ENCODE peak calls at places on chromosomes 11 and 22, in nine cellular contexts. R, C, Y, Z, P, Q, O, S and J are unnamed samples.
A peak's percentile ranks its signal among the peaks of the same experiment; 100 is the strongest.

GRCh38 chr22:26658671-26659478 is 1.5 kb downstream of the MIAT start:
- DNase-seq in P (peak; percentile 89), Q (peak; percentile 54), C (peak; percentile 87), O (peak; percentile 89), Y (peak; percentile 85), R (peak; percentile 97), Z (peak; percentile 68), S (peak; percentile 79), J (peak; percentile 96)

GRCh38 chr11:94786264-94787126 is 18.3 kb downstream of the AMOTL1 start:
- DNase-seq in R (peak; percentile 59), Y (no peak), Z (no peak), S (no peak), C (peak; percentile 74), Q (no peak), O (peak; percentile 73), P (peak; percentile 71), J (peak; percentile 69)

GRCh38 chr11:93984205-93984586 is 37.0 kb upstream of the HEPHL1 start:
- DNase-seq in Z (no peak), R (peak; percentile 2), Y (no peak), Q (no peak), S (no peak), P (no peak), O (no peak), C (no peak), J (peak; percentile 63)

GRCh38 chr11:44973634-44974401 is 23.1 kb upstream of the TP53I11 start:
- DNase-seq in P (no peak), Z (no peak), S (no peak), R (no peak), Q (no peak), C (no peak), Y (no peak), O (no peak), J (no peak)

GRCh38 chr22:31230871-31231621 is 18.9 kb downstream of the LIMK2 start:
- DNase-seq in Q (peak; percentile 70), C (peak; percentile 78), O (peak; percentile 36), R (peak; percentile 74), Z (peak; percentile 69), P (peak; percentile 68), Y (no peak), S (no peak), J (peak; percentile 61)

GRCh38 chr11:117883063-117883462 is 6.6 kb upstream of the FXYD6 start:
- DNase-seq in Z (no peak), P (no peak), C (no peak), Y (no peak), S (no peak), Q (no peak), O (no peak), R (no peak), J (no peak)

GRCh38 chr22:32625985-32626384 is 151.4 kb downstream of the FBXO7 start:
- DNase-seq in S (no peak), O (no peak), Y (no peak), Z (no peak), R (no peak), P (no peak), Q (no peak), C (peak; percentile 74), J (no peak)

GRCh38 chr11:107609384-107610218 is 18.7 kb downstream of the ELMOD1 start:
- DNase-seq in R (no peak), Y (no peak), S (no peak), P (no peak), Q (no peak), Z (no peak), C (no peak), O (no peak), J (no peak)

GRCh38 chr11:20162824-20163777 is 2.8 kb upstream of the DBX1 start:
- DNase-seq in Q (no peak), R (peak; percentile 18), S (no peak), P (peak; percentile 23), Y (peak; percentile 79), C (peak; percentile 37), O (no peak), Z (no peak), J (peak; percentile 36)

GRCh38 chr11:67120881-67121710 is 2.0 kb downstream of the KDM2A start:
- DNase-seq in R (peak; percentile 45), Q (peak; percentile 55), Y (no peak), P (peak; percentile 42), Z (peak; percentile 53), S (no peak), O (peak; percentile 50), C (peak; percentile 58), J (peak; percentile 58)

DNA sequence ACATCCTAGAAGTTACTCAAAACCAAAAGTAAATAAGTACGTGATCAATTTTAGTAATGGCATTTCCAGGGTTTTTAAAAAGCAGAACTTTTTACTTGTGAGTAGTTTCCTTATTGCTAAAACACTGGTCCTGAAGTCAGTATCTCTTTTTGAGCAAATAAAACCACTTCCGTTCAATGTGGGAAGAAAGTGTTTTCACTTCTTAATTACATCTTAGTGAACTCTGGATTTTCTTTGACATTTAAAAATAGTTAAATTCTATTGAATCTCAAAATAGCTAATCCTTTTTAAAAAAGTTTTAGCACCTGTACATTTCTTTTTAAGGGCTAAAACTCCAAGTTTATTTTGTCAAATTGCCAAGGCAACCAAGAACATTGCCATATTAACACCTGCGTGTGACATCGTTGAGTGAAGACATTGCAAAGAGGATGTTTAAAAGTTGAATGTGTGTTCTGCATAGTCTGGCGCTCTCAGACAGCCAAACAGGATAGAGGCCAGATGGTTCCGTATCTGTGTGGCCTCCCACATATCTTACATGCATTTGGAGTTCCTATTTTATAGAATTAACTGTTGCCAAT is 17.2 kb upstream of the OR5B21 start:
- DNase-seq in C (peak; percentile 4), P (no peak), O (no peak), Z (no peak), S (no peak), R (no peak), Q (no peak), Y (no peak), J (no peak)
- H3K4me3 ChIP-seq in C (no peak overlapping the region), P (no peak overlapping the region), O (no peak overlapping the region), Z (no peak overlapping the region), S (no peak overlapping the region), R (no peak overlapping the region), Q (no peak overlapping the region), Y (no peak overlapping the region), J (no peak overlapping the region)

DNA sequence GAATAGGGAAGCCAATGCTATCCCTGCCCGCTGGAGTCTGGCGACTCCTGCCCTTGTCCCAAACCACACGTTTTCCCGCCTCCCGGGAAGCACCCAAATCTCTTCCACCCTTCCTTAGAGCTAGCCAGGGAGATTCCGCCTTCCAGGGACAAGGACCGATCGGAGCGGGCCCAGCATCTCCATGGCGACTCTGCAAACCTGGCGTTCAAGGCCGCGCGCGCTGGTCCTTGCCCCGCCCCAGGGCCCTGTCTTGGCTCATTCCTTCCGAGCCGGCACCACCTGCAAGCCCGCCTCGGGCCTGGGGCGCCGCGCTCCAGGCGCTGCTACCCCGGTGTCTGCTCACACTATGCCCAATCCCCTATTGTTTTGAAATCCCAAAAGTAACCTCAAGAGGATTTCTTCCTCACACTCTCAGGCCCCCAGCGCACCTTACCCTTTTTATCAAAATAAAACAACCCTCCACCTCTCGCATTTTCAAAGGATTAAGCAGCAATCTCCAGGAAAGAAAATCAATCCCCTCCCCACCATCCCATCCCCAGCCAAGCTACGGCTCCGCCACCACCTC is 994 bp downstream of the SLC1A2 start:
- DNase-seq in Z (no peak), P (no peak), Q (no peak), Y (peak; percentile 72), S (no peak), R (no peak), O (no peak), C (no peak), J (no peak)
- H3K4me3 ChIP-seq in Z (peak overlapping the region; percentile 37), P (no peak overlapping the region), Q (no peak overlapping the region), Y (peak overlapping the region; percentile 94), S (no peak overlapping the region), R (peak overlapping the region; percentile 48), O (peak overlapping the region; percentile 30), C (peak overlapping the region; percentile 7), J (no peak overlapping the region)

GRCh38 chr11:11025087-11025486 is 167.2 kb upstream of the ZBED5 start:
- DNase-seq in O (no peak), Y (no peak), Q (no peak), Z (no peak), S (no peak), P (peak; percentile 42), C (peak; percentile 47), R (peak; percentile 75), J (peak; percentile 83)

GRCh38 chr11:11020219-11020726 is 162.4 kb upstream of the ZBED5 start:
- DNase-seq in S (no peak), O (no peak), Q (no peak), R (no peak), P (no peak), Z (no peak), Y (no peak), C (no peak), J (no peak)

GRCh38 chr11:11020747-11021149 is 162.9 kb upstream of the ZBED5 start:
- DNase-seq in S (no peak), R (peak; percentile 26), Q (no peak), Z (no peak), C (peak; percentile 10), O (no peak), P (no peak), Y (no peak), J (peak; percentile 45)

GRCh38 chr11:11027271-11027670 is 169.4 kb upstream of the ZBED5 start:
- DNase-seq in C (peak; percentile 68), O (no peak), Q (no peak), R (peak; percentile 85), Y (no peak), S (no peak), Z (no peak), P (peak; percentile 61), J (peak; percentile 89)

GRCh38 chr11:11022126-11022730 is 164.4 kb upstream of the ZBED5 start:
- DNase-seq in Z (no peak), Q (peak; percentile 26), C (peak; percentile 52), Y (no peak), R (peak; percentile 24), S (no peak), O (peak; percentile 21), P (peak; percentile 29), J (peak; percentile 47)
- H3K4me3 ChIP-seq in Z (no peak overlapping the region), Q (no peak overlapping the region), C (no peak overlapping the region), Y (no peak overlapping the region), R (no peak overlapping the region), S (no peak overlapping the region), O (no peak overlapping the region), P (no peak overlapping the region), J (no peak overlapping the region)

GRCh38 chr11:61829806-61830205 is 1.7 kb downstream of the FADS2 start:
- DNase-seq in O (no peak), P (no peak), C (no peak), Z (no peak), Y (no peak), Q (no peak), S (no peak), R (no peak), J (no peak)
- H3K4me3 ChIP-seq in O (peak overlapping the region; percentile 96), P (peak overlapping the region; percentile 83), C (peak overlapping the region; percentile 83), Z (no peak overlapping the region), Y (peak overlapping the region; percentile 84), Q (no peak overlapping the region), S (no peak overlapping the region), R (no peak overlapping the region), J (peak overlapping the region; percentile 96)

DNA sequence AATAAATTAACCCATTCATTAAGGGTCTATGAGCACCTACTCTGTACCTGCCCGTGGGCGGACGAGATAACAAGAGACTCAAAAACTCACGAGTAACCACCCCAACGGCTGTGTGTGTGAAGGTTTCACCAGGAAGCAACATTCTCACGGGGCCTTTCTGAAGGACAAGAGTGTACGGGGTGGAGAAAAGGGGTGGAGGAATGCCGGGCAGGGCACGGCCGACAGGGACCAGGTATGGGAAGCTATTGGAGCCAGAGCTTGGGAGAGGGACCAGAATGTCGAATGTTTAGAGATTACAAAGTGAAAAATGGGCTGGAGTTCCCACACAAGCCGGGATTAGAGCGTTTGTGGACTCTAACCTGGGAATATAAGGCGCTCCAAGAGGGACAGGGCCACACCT is 1.6 kb downstream of the KMT5B start:
- DNase-seq in R (no peak), S (peak; percentile 71), Y (no peak), Z (peak; percentile 64), O (no peak), Q (peak; percentile 74), P (no peak), C (no peak), J (no peak)
- H3K4me3 ChIP-seq in R (no peak overlapping the region), S (peak overlapping the region; percentile 68), Y (peak overlapping the region; percentile 95), Z (peak overlapping the region; percentile 70), O (peak overlapping the region; percentile 87), Q (peak overlapping the region; percentile 82), P (peak overlapping the region; percentile 82), C (peak overlapping the region; percentile 83), J (peak overlapping the region; percentile 86)

GRCh38 chr11:76210920-76211851 is 4.9 kb upstream of the WNT11 start:
- DNase-seq in O (peak; percentile 19), R (no peak), P (no peak), S (peak; percentile 48), C (no peak), Q (peak; percentile 23), Y (no peak), Z (peak; percentile 40), J (no peak)
- H3K4me3 ChIP-seq in O (peak overlapping the region; percentile 56), R (peak overlapping the region; percentile 34), P (no peak overlapping the region), S (no peak overlapping the region), C (peak overlapping the region; percentile 32), Q (peak overlapping the region; percentile 71), Y (peak overlapping the region; percentile 62), Z (peak overlapping the region; percentile 46), J (no peak overlapping the region)